ENCODE peak calls at places on chromosome X, in four cellular contexts. One of them, this sample, is unnamed.

GRCh38 chrX:19625612-19626011 is 110.3 kb upstream of the MAP3K15 start:
- DNase-seq in caudate nucleus: no peak
- DNase-seq in stomach: no peak
- DNase-seq in A549: no peak
- DNase-seq in this sample: peak; percentile 25

GRCh38 chrX:16222123-16222522 is 54.8 kb downstream of the MAGEB17 start:
- DNase-seq in A549: no peak
- DNase-seq in stomach: no peak
- DNase-seq in caudate nucleus: no peak
- DNase-seq in this sample: no peak

GRCh38 chrX:148609766-148610698 is 109.6 kb downstream of the AFF2 start:
- DNase-seq in caudate nucleus: no peak
- DNase-seq in A549: no peak
- DNase-seq in stomach: no peak
- DNase-seq in this sample: no peak

GRCh38 chrX:41352329-41352801 is 18.4 kb downstream of the DDX3X start:
- DNase-seq in A549: no peak
- DNase-seq in caudate nucleus: no peak
- DNase-seq in stomach: no peak
- DNase-seq in this sample: no peak

GRCh38 chrX:151754641-151755215 is 20.2 kb downstream of the CNGA2 start:
- DNase-seq in stomach: no peak
- DNase-seq in A549: no peak
- DNase-seq in caudate nucleus: no peak
- DNase-seq in this sample: no peak

GRCh38 chrX:134599173-134599914 is 58.9 kb downstream of the PLAC1 start:
- DNase-seq in caudate nucleus: no peak
- DNase-seq in stomach: no peak
- DNase-seq in A549: no peak
- DNase-seq in this sample: no peak

GRCh38 chrX:19827088-19827487 is 60.3 kb downstream of the SH3KBP1 start:
- DNase-seq in stomach: no peak
- DNase-seq in caudate nucleus: no peak
- DNase-seq in A549: no peak
- DNase-seq in this sample: no peak

GRCh38 chrX:46485897-46486296 is 59.3 kb downstream of the ZNF674 start:
- DNase-seq in A549: no peak
- DNase-seq in stomach: no peak
- DNase-seq in caudate nucleus: no peak
- DNase-seq in this sample: no peak

GRCh38 chrX:16465081-16465876 is 184.7 kb upstream of the S100G start:
- DNase-seq in caudate nucleus: no peak
- DNase-seq in stomach: no peak
- DNase-seq in A549: no peak
- DNase-seq in this sample: no peak